ENCODE peak calls at places on chromosomes 7 and 10, in five cellular contexts. J, X, L, F and I are unnamed samples.

GRCh38 chr7:134081695-134082094 is 45.4 kb upstream of the LRGUK start:
- DNase-seq in X (no peak), J (no peak), F (no peak), L (no peak), I (no peak)

GRCh38 chr10:117137031-117137910 is 799 bp downstream of the VAX1 start:
- DNase-seq in X (no peak), F (no peak), L (no peak), J (no peak), I (peak; percentile 60)

GRCh38 chr7:55573234-55573504 is 867 bp upstream of the VOPP1 start:
- DNase-seq in X (no peak), L (no peak), F (no peak), J (no peak), I (no peak)

GRCh38 chr7:100089458-100090201 is 861 bp downstream of the COPS6 start:
- DNase-seq in L (no peak), J (no peak), X (no peak), F (no peak), I (no peak)

GRCh38 chr7:27172388-27172774 is 1.7 kb downstream of the HOXA10 start:
- DNase-seq in F (no peak), J (peak; percentile 15), L (no peak), X (no peak), I (no peak)

GRCh38 chr7:12517451-12517850 is 53.1 kb upstream of the SCIN start:
- DNase-seq in F (no peak), X (no peak), L (no peak), J (no peak), I (no peak)

GRCh38 chr7:1227071-1227804 is 5.4 kb upstream of the UNCX start:
- DNase-seq in L (no peak), X (no peak), J (no peak), F (no peak), I (peak; percentile 59)

GRCh38 chr10:116130006-116130405 is 143.0 kb downstream of the GFRA1 start:
- DNase-seq in X (no peak), F (no peak), L (no peak), J (no peak), I (no peak)

GRCh38 chr10:79377557-79378382 is 30.5 kb downstream of the PPIF start:
- DNase-seq in L (no peak), F (no peak), J (peak; percentile 5), X (no peak), I (no peak)

GRCh38 chr10:133084491-133084890 is 3.2 kb upstream of the ADGRA1 start:
- DNase-seq in F (no peak), X (no peak), J (no peak), L (no peak), I (no peak)

GRCh38 chr10:101331960-101332359 is 22.0 kb upstream of the BTRC start:
- DNase-seq in J (no peak), L (no peak), X (no peak), F (no peak), I (no peak)

GRCh38 chr7:14834456-14834855 is 68.1 kb downstream of the DGKB start:
- DNase-seq in F (no peak), L (no peak), J (no peak), X (no peak), I (no peak)

GRCh38 chr7:148507741-148508285 is 82.8 kb upstream of the C7orf33 start:
- DNase-seq in J (no peak), L (no peak), F (no peak), X (peak; percentile 14), I (no peak)

GRCh38 chr7:40827217-40828085 is 692.6 kb downstream of the SUGCT start:
- DNase-seq in F (no peak), X (no peak), J (no peak), L (no peak), I (no peak)

GRCh38 chr10:121594623-121595320 is 3.5 kb downstream of the FGFR2 start:
- DNase-seq in F (no peak), L (no peak), J (no peak), X (no peak), I (no peak)

GRCh38 chr10:124145109-124145860 is 51.9 kb upstream of the CHST15 start:
- DNase-seq in L (no peak), J (no peak), F (no peak), X (no peak), I (no peak)

GRCh38 chr10:13668126-13668525 is 81.4 kb downstream of the PRPF18 start:
- DNase-seq in F (no peak), L (no peak), X (no peak), J (no peak), I (no peak)

GRCh38 chr7:100556541-100556940 is 17.2 kb downstream of the SAP25 start:
- DNase-seq in F (no peak), L (no peak), J (no peak), X (no peak), I (no peak)

GRCh38 chr7:29955075-29955792 is 34.4 kb downstream of the SCRN1 start:
- DNase-seq in F (no peak), X (no peak), J (no peak), L (no peak), I (no peak)

GRCh38 chr10:79102056-79102874 is 33.5 kb downstream of the ZMIZ1 start:
- DNase-seq in J (no peak), F (no peak), L (no peak), X (no peak), I (no peak)

GRCh38 chr7:148540041-148540738 is 50.4 kb upstream of the C7orf33 start:
- DNase-seq in L (no peak), F (no peak), J (no peak), X (no peak), I (no peak)

GRCh38 chr10:4532467-4532866 is 293.5 kb upstream of the AKR1E2 start:
- DNase-seq in F (no peak), L (no peak), X (no peak), J (no peak), I (no peak)

GRCh38 chr10:118983263-118983662 is 46.3 kb upstream of the NANOS1 start:
- DNase-seq in J (no peak), X (no peak), L (no peak), F (no peak), I (no peak)

GRCh38 chr10:128530301-128530700 is 404.1 kb upstream of the MKI67 start:
- DNase-seq in F (no peak), X (no peak), L (no peak), J (no peak), I (no peak)

GRCh38 chr10:70324341-70324861 is 40.6 kb upstream of the NPFFR1 start:
- DNase-seq in X (no peak), F (no peak), L (peak; percentile 12), J (no peak), I (peak; percentile 44)

GRCh38 chr7:43531700-43532099 is 51.2 kb upstream of the STK17A start:
- DNase-seq in J (no peak), L (no peak), F (no peak), X (no peak), I (no peak)

GRCh38 chr10:63767512-63767911 is 246.3 kb downstream of the REEP3 start:
- DNase-seq in J (no peak), F (no peak), L (no peak), X (no peak), I (no peak)

GRCh38 chr10:71494980-71495381 is 98.3 kb downstream of the CDH23 start:
- DNase-seq in J (no peak), F (no peak), L (no peak), X (no peak), I (no peak)

GRCh38 chr10:33136271-33136670 is 178.2 kb upstream of the ITGB1 start:
- DNase-seq in J (no peak), F (no peak), X (no peak), L (no peak), I (no peak)

GRCh38 chr7:113198226-113198625 is 79.9 kb upstream of the SMIM30 start:
- DNase-seq in X (no peak), L (no peak), F (no peak), J (no peak), I (no peak)

GRCh38 chr7:41198502-41198901 is 504.4 kb downstream of the INHBA start:
- DNase-seq in F (no peak), X (no peak), L (no peak), J (no peak), I (no peak)